ENCODE peak calls at places on chromosomes 7 and 10, in six cellular contexts. X is tibial nerve; H is endodermal cell; N is dorsolateral prefrontal cortex; W is chondrocyte; P is stimulated activated CD8-positive, alpha-beta memory T cell treated with anti-CD3 and anti-CD28 coated beads, Interleukin-7, amount 100 ng/mL, for 1 hour. L is an unnamed sample.

GRCh38 chr10:22435650-22436049 is 90.4 kb downstream of the SPAG6 start:
- DNase-seq in X (no peak), H (no peak), N (no peak), W (no peak), P (no peak), L (no peak)

GRCh38 chr7:5423272-5423843 is at the start of gene TNRC18:
- DNase-seq in X (no peak), H (no peak), N (no peak), W (no peak), P (no peak), L (no peak)

GRCh38 chr10:63614371-63614891 is 93.2 kb downstream of the REEP3 start:
- DNase-seq in X (no peak), H (no peak), N (no peak), W (no peak), P (no peak), L (no peak)

GRCh38 chr7:41834805-41835694 is 132.2 kb upstream of the INHBA start:
- DNase-seq in X (no peak), H (no peak), N (no peak), W (no peak), P (no peak), L (no peak)

GRCh38 chr7:4838626-4839334 is 23.1 kb downstream of the PAPOLB start:
- DNase-seq in X (no peak), H (peak; percentile 40), N (no peak), W (peak; percentile 86), P (no peak), L (no peak)

GRCh38 chr10:98423691-98424120 is 8.7 kb upstream of the PYROXD2 start:
- DNase-seq in X (no peak), H (peak; percentile 91), N (no peak), W (no peak), P (no peak), L (no peak)

GRCh38 chr7:148697256-148697841 is 1.4 kb upstream of the CUL1 start:
- DNase-seq in X (no peak), H (no peak), N (no peak), W (no peak), P (no peak), L (no peak)

GRCh38 chr7:117212969-117213877 is 109.6 kb downstream of the WNT2 start:
- DNase-seq in X (peak; percentile 19), H (peak; percentile 88), N (no peak), W (no peak), P (no peak), L (no peak)

GRCh38 chr7:47493971-47494370 is 87.9 kb downstream of the TNS3 start:
- DNase-seq in X (no peak), H (no peak), N (no peak), W (no peak), P (no peak), L (no peak)

GRCh38 chr10:69631566-69631965 is 1.5 kb downstream of the FAM241B start:
- DNase-seq in X (no peak), H (no peak), N (no peak), W (no peak), P (no peak), L (no peak)

GRCh38 chr7:36011588-36011965 is 141.5 kb upstream of the EEPD1 start:
- DNase-seq in X (no peak), H (peak; percentile 79), N (no peak), W (no peak), P (no peak), L (no peak)

GRCh38 chr10:95458014-95458413 is 103.2 kb downstream of the SORBS1 start:
- DNase-seq in X (no peak), H (no peak), N (no peak), W (no peak), P (no peak), L (no peak)

GRCh38 chr7:46607176-46607575 is 686.1 kb upstream of the IGFBP3 start:
- DNase-seq in X (no peak), H (no peak), N (no peak), W (no peak), P (no peak), L (no peak)